ENCODE peak calls at places on chromosomes 16 and 17, in five cellular contexts. One of them, this sample, is unnamed.

GRCh38 chr16:4244881-4245280 is 3.0 kb upstream of the SRL start:
- DNase-seq in CD8-positive, alpha-beta T cell: no peak
- DNase-seq in prostate gland: no peak
- DNase-seq in ovary: no peak
- DNase-seq in body of pancreas: no peak
- DNase-seq in this sample: no peak

GRCh38 chr17:36946726-36947091 is 2.0 kb upstream of the AATF start:
- DNase-seq in CD8-positive, alpha-beta T cell: no peak
- DNase-seq in ovary: no peak
- DNase-seq in prostate gland: no peak
- DNase-seq in body of pancreas: no peak
- DNase-seq in this sample: no peak

GRCh38 chr17:40553694-40554534 is 11.4 kb downstream of the CCR7 start:
- DNase-seq in ovary: peak; percentile 63
- DNase-seq in body of pancreas: peak; percentile 54
- DNase-seq in prostate gland: no peak
- DNase-seq in CD8-positive, alpha-beta T cell: peak; percentile 60
- DNase-seq in this sample: peak; percentile 20

GRCh38 chr16:85395207-85395912 is 217.8 kb upstream of the GSE1 start:
- DNase-seq in body of pancreas: peak; percentile 73
- DNase-seq in CD8-positive, alpha-beta T cell: no peak
- DNase-seq in prostate gland: peak; percentile 72
- DNase-seq in ovary: peak; percentile 88
- DNase-seq in this sample: peak; percentile 95

GRCh38 chr16:29849505-29849904 is 13.5 kb downstream of the CDIPT start:
- DNase-seq in CD8-positive, alpha-beta T cell: no peak
- DNase-seq in prostate gland: no peak
- DNase-seq in body of pancreas: no peak
- DNase-seq in ovary: peak; percentile 50
- DNase-seq in this sample: no peak

GRCh38 chr16:52770828-52771227 is 223.9 kb upstream of the TOX3 start:
- DNase-seq in CD8-positive, alpha-beta T cell: no peak
- DNase-seq in ovary: no peak
- DNase-seq in body of pancreas: no peak
- DNase-seq in prostate gland: no peak
- DNase-seq in this sample: no peak

GRCh38 chr17:73722163-73722562 is 77.9 kb upstream of the SDK2 start:
- DNase-seq in CD8-positive, alpha-beta T cell: peak; percentile 78
- DNase-seq in prostate gland: no peak
- DNase-seq in body of pancreas: no peak
- DNase-seq in ovary: no peak
- DNase-seq in this sample: no peak

GRCh38 chr17:353838-354234 is 1.2 kb upstream of the RPH3AL start:
- DNase-seq in body of pancreas: no peak
- DNase-seq in prostate gland: no peak
- DNase-seq in CD8-positive, alpha-beta T cell: no peak
- DNase-seq in ovary: no peak
- DNase-seq in this sample: no peak

GRCh38 chr17:76597156-76598003 is 11.7 kb upstream of the ST6GALNAC2 start:
- DNase-seq in body of pancreas: peak; percentile 35
- DNase-seq in ovary: no peak
- DNase-seq in prostate gland: peak; percentile 79
- DNase-seq in CD8-positive, alpha-beta T cell: no peak
- DNase-seq in this sample: no peak

GRCh38 chr16:55035037-55035436 is 104.4 kb downstream of the IRX5 start:
- DNase-seq in ovary: no peak
- DNase-seq in CD8-positive, alpha-beta T cell: no peak
- DNase-seq in prostate gland: no peak
- DNase-seq in body of pancreas: peak; percentile 34
- DNase-seq in this sample: no peak

GRCh38 chr17:5122586-5123342 is 6.9 kb downstream of the USP6 start:
- DNase-seq in CD8-positive, alpha-beta T cell: peak; percentile 50
- DNase-seq in prostate gland: no peak
- DNase-seq in ovary: peak; percentile 19
- DNase-seq in body of pancreas: peak; percentile 12
- DNase-seq in this sample: peak; percentile 41

GRCh38 chr17:77440571-77440981 is 299.8 kb downstream of the SEC14L1 start:
- DNase-seq in CD8-positive, alpha-beta T cell: peak; percentile 65
- DNase-seq in ovary: no peak
- DNase-seq in prostate gland: no peak
- DNase-seq in body of pancreas: no peak
- DNase-seq in this sample: no peak

GRCh38 chr16:8931864-8932263 is 31.8 kb downstream of the USP7 start:
- DNase-seq in CD8-positive, alpha-beta T cell: peak; percentile 62
- DNase-seq in ovary: peak; percentile 54
- DNase-seq in body of pancreas: peak; percentile 60
- DNase-seq in prostate gland: peak; percentile 22
- DNase-seq in this sample: no peak

GRCh38 chr17:35879748-35880654 is at the start of gene CCL5:
- DNase-seq in body of pancreas: no peak
- DNase-seq in prostate gland: no peak
- DNase-seq in CD8-positive, alpha-beta T cell: peak; percentile 82
- DNase-seq in ovary: no peak
- DNase-seq in this sample: no peak

GRCh38 chr17:45900723-45901415 is 6.5 kb downstream of the MAPT start:
- DNase-seq in ovary: no peak
- DNase-seq in prostate gland: no peak
- DNase-seq in body of pancreas: no peak
- DNase-seq in CD8-positive, alpha-beta T cell: no peak
- DNase-seq in this sample: no peak

GRCh38 chr17:68641276-68642117 is 40.3 kb upstream of the FAM20A start:
- DNase-seq in ovary: no peak
- DNase-seq in CD8-positive, alpha-beta T cell: no peak
- DNase-seq in prostate gland: no peak
- DNase-seq in body of pancreas: no peak
- DNase-seq in this sample: no peak
- H3K27ac ChIP-seq in ovary: no peak overlapping the region
- H3K27ac ChIP-seq in CD8-positive, alpha-beta T cell: no peak overlapping the region
- H3K27ac ChIP-seq in prostate gland: no peak overlapping the region
- H3K27ac ChIP-seq in body of pancreas: no peak overlapping the region
- H3K27ac ChIP-seq in this sample: no peak overlapping the region

GRCh38 chr16:89547860-89548259 is 12.6 kb upstream of the RPL13 start:
- DNase-seq in body of pancreas: no peak
- DNase-seq in ovary: no peak
- DNase-seq in prostate gland: no peak
- DNase-seq in CD8-positive, alpha-beta T cell: no peak
- DNase-seq in this sample: no peak

GRCh38 chr16:89548344-89549006 is 12.0 kb upstream of the RPL13 start:
- DNase-seq in prostate gland: no peak
- DNase-seq in ovary: no peak
- DNase-seq in CD8-positive, alpha-beta T cell: no peak
- DNase-seq in body of pancreas: no peak
- DNase-seq in this sample: no peak

GRCh38 chr16:89546781-89547180 is 13.7 kb upstream of the RPL13 start:
- DNase-seq in CD8-positive, alpha-beta T cell: no peak
- DNase-seq in prostate gland: no peak
- DNase-seq in body of pancreas: no peak
- DNase-seq in ovary: no peak
- DNase-seq in this sample: no peak

GRCh38 chr16:89545831-89546574 is 14.5 kb upstream of the RPL13 start:
- DNase-seq in prostate gland: no peak
- DNase-seq in ovary: no peak
- DNase-seq in body of pancreas: peak; percentile 56
- DNase-seq in CD8-positive, alpha-beta T cell: no peak
- DNase-seq in this sample: no peak

GRCh38 chr16:89547291-89547690 is 13.2 kb upstream of the RPL13 start:
- DNase-seq in ovary: no peak
- DNase-seq in body of pancreas: no peak
- DNase-seq in CD8-positive, alpha-beta T cell: no peak
- DNase-seq in prostate gland: no peak
- DNase-seq in this sample: no peak
- H3K36me3 ChIP-seq in ovary: no peaks in the 10 kb centered on the region
- H3K36me3 ChIP-seq in body of pancreas: peaks cover 7% of the 10 kb centered on the region
- H3K36me3 ChIP-seq in CD8-positive, alpha-beta T cell: peaks cover 14% of the 10 kb centered on the region
- H3K36me3 ChIP-seq in prostate gland: peaks cover 10% of the 10 kb centered on the region
- H3K36me3 ChIP-seq in this sample: peaks cover 81% of the 10 kb centered on the region

GRCh38 chr17:72514888-72515287 is 394.1 kb downstream of the SOX9 start:
- DNase-seq in CD8-positive, alpha-beta T cell: no peak
- DNase-seq in prostate gland: no peak
- DNase-seq in ovary: peak; percentile 56
- DNase-seq in body of pancreas: peak; percentile 46
- DNase-seq in this sample: no peak
- H3K27ac ChIP-seq in CD8-positive, alpha-beta T cell: no peak overlapping the region
- H3K27ac ChIP-seq in prostate gland: peak overlapping the region; percentile 32
- H3K27ac ChIP-seq in ovary: no peak overlapping the region
- H3K27ac ChIP-seq in body of pancreas: peak overlapping the region; percentile 92
- H3K27ac ChIP-seq in this sample: no peak overlapping the region

DNA sequence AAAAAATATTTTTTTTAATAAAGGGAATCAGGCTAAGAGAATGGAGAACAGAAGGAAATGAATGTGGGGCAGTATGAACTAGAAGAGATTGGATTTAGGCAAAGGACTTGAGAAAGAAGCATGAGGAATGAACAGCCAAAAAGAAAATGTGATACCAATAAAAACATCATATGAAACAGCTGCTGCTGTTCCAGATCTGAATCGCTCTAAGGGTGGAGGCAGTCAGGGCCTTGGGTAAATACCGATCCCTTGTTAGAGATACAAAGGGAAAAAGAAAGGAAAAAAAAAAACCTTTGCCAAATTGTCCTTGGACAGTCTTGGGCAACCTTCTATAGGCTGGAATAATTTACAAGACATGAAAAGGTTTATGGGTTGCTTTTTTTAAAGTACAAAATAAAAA is 43.5 kb upstream of the PSMD7 start:
- DNase-seq in prostate gland: no peak
- DNase-seq in ovary: no peak
- DNase-seq in CD8-positive, alpha-beta T cell: no peak
- DNase-seq in body of pancreas: no peak
- DNase-seq in this sample: no peak
- H3K36me3 ChIP-seq in prostate gland: no peaks in the 10 kb centered on the region
- H3K36me3 ChIP-seq in ovary: no peaks in the 10 kb centered on the region
- H3K36me3 ChIP-seq in CD8-positive, alpha-beta T cell: no peaks in the 10 kb centered on the region
- H3K36me3 ChIP-seq in body of pancreas: no peaks in the 10 kb centered on the region
- H3K36me3 ChIP-seq in this sample: no peaks in the 10 kb centered on the region

DNA sequence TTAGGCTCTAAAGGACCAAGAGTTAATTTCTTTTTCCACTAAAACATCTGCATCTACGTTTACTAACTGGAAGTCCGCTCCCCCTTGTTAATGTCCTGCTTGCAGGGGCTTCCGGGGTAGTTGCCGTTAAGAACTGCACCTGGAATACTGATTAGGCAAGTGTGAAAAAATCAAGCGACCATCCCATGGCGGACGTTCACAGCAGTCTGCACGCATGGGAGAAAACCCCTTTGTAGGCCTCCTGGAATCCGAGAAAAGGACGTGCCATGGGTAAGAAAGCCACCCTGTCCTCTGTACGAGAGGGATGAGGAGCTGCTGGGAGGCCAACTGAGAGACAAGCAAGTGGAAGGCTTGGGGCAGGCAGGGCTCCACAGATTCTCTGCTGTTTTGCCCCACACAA is 14.9 kb downstream of the SNN start:
- DNase-seq in body of pancreas: no peak
- DNase-seq in prostate gland: no peak
- DNase-seq in ovary: no peak
- DNase-seq in CD8-positive, alpha-beta T cell: no peak
- DNase-seq in this sample: no peak
- H3K27ac ChIP-seq in body of pancreas: peak overlapping the region; percentile 9
- H3K27ac ChIP-seq in prostate gland: no peak overlapping the region
- H3K27ac ChIP-seq in ovary: no peak overlapping the region
- H3K27ac ChIP-seq in CD8-positive, alpha-beta T cell: no peak overlapping the region
- H3K27ac ChIP-seq in this sample: peak overlapping the region; percentile 87

GRCh38 chr16:1621851-1622250 is 9.7 kb downstream of the CRAMP1 start:
- DNase-seq in body of pancreas: no peak
- DNase-seq in prostate gland: no peak
- DNase-seq in ovary: no peak
- DNase-seq in CD8-positive, alpha-beta T cell: no peak
- DNase-seq in this sample: no peak
- H3K36me3 ChIP-seq in body of pancreas: peaks cover 1% of the 10 kb centered on the region
- H3K36me3 ChIP-seq in prostate gland: peaks cover 6% of the 10 kb centered on the region
- H3K36me3 ChIP-seq in ovary: no peaks in the 10 kb centered on the region
- H3K36me3 ChIP-seq in CD8-positive, alpha-beta T cell: peaks cover 12% of the 10 kb centered on the region
- H3K36me3 ChIP-seq in this sample: peaks cover 60% of the 10 kb centered on the region

GRCh38 chr16:87392823-87393679 is 915 bp downstream of the MAP1LC3B start:
- DNase-seq in ovary: peak; percentile 48
- DNase-seq in body of pancreas: peak; percentile 56
- DNase-seq in prostate gland: no peak
- DNase-seq in CD8-positive, alpha-beta T cell: peak; percentile 62
- DNase-seq in this sample: peak; percentile 41
- H3K27ac ChIP-seq in ovary: peak overlapping the region; percentile 83
- H3K27ac ChIP-seq in body of pancreas: peak overlapping the region; percentile 95
- H3K27ac ChIP-seq in prostate gland: peak overlapping the region; percentile 96
- H3K27ac ChIP-seq in CD8-positive, alpha-beta T cell: peak overlapping the region; percentile 28
- H3K27ac ChIP-seq in this sample: no peak overlapping the region

DNA sequence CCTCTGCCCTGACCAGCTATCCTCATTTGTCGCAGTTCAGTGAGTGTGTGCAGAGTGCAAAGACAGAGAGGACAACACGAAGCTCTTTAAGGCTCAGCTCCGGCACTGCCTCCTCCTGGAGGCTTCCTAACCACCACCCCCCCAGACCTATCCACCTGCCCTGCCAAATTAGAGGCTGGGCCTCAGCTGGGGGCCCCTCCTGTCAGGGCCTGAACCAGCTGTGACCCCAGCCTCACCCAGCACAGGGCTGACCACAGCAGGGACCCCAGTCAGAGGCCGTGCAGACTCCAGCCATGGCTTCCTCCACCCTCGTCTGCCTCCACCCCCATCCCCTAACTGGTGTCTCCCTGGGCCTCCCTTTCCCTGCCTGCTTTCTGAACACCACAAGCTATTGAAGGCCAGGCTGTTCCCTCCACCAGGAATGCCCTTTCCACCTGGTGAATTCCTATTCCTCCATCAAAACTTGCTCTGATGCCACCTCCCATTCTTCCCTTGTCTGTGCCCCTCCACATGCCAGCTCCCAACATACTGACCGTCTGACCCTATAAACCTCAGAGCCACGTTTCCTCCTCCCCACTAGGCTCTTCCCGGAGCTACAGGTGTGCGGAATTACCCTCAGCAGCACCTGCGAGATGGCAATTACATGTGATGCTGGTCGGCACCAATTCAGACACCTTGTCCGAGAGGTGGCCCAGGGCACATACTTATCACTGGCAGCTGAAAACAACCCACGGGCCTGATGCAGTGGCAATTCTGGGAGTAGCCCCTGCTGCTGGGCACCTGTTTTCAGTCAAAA is 8.8 kb downstream of the SREBF1 start:
- DNase-seq in ovary: no peak
- DNase-seq in prostate gland: no peak
- DNase-seq in body of pancreas: no peak
- DNase-seq in CD8-positive, alpha-beta T cell: no peak
- DNase-seq in this sample: no peak
- H3K36me3 ChIP-seq in ovary: no peaks in the 10 kb centered on the region
- H3K36me3 ChIP-seq in prostate gland: no peaks in the 10 kb centered on the region
- H3K36me3 ChIP-seq in body of pancreas: no peaks in the 10 kb centered on the region
- H3K36me3 ChIP-seq in CD8-positive, alpha-beta T cell: peaks cover 7% of the 10 kb centered on the region
- H3K36me3 ChIP-seq in this sample: peaks cover 5% of the 10 kb centered on the region

This sample was measured in SJSA1.